ENCODE peak calls at places on chromosomes 13 and 19, in four cellular contexts. O, J, N and R are unnamed samples. For H3K27me3 and H3K4me1, the result is how much of the 10 kb centered on the place peaks cover.

GRCh38 chr13:51785592-51786424 is 18.2 kb downstream of the DHRS12 start:
- DNase-seq in O (peak), N (no peak), J (no peak), R (no peak)

GRCh38 chr19:29517412-29517811 is 8.4 kb upstream of the VSTM2B start:
- DNase-seq in J (no peak), N (no peak), O (no peak), R (no peak)

GRCh38 chr19:48479686-48480085 is 10.5 kb downstream of the CYTH2 start:
- DNase-seq in J (no peak), O (no peak), N (no peak), R (no peak)

GRCh38 chr19:11264452-11265176 is 2.3 kb upstream of the DOCK6 start:
- DNase-seq in J (no peak), O (no peak), N (peak), R (no peak)

GRCh38 chr13:23356368-23356767 is 77.1 kb downstream of the SACS start:
- DNase-seq in J (no peak), O (no peak), N (no peak), R (no peak)

GRCh38 chr19:13024126-13024957 is 29.1 kb downstream of the NFIX start:
- DNase-seq in O (peak), J (no peak), N (no peak), R (no peak)

GRCh38 chr19:46732966-46733692 is 12.7 kb upstream of the FKRP start:
- DNase-seq in N (no peak), O (peak), J (no peak), R (no peak)

GRCh38 chr19:16920816-16921529 is 32.2 kb downstream of the F2RL3 start:
- DNase-seq in O (peak), J (no peak), N (no peak), R (no peak)

GRCh38 chr19:27762933-27763332 is 1450.0 kb downstream of the UQCRFS1 start:
- DNase-seq in J (no peak), O (no peak), N (no peak), R (peak)

GRCh38 chr19:10800488-10800887 is 35.5 kb downstream of the TMED1 start:
- DNase-seq in J (no peak), N (no peak), O (peak), R (no peak)

GRCh38 chr19:33177417-33177976 is 16.6 kb upstream of the LRP3 start:
- DNase-seq in O (no peak), J (peak), N (no peak), R (peak)

GRCh38 chr19:14520543-14520942 is 2.3 kb upstream of the DNAJB1 start:
- DNase-seq in N (no peak), J (no peak), O (no peak), R (no peak)

GRCh38 chr19:9435279-9436268 is at the start of gene ZNF266:
- DNase-seq in O (peak), J (peak), N (peak), R (peak)

GRCh38 chr19:13234518-13234917 is 84.3 kb downstream of the IER2 start:
- DNase-seq in N (no peak), O (no peak), J (no peak), R (peak)

GRCh38 chr19:41967056-41967783 is 8.1 kb upstream of the RABAC1 start:
- DNase-seq in N (no peak), O (no peak), J (no peak), R (no peak)

GRCh38 chr13:41457589-41458186 is 338 bp downstream of the RGCC start:
- DNase-seq in J (no peak), O (no peak), N (no peak), R (no peak)

GRCh38 chr13:35499131-35500051 is 22.9 kb upstream of the MAB21L1 start:
- DNase-seq in J (no peak), N (no peak), O (no peak), R (no peak)

GRCh38 chr13:32426191-32426980 is 1.5 kb downstream of the N4BP2L1 start:
- DNase-seq in O (no peak), N (no peak), J (no peak), R (no peak)

GRCh38 chr13:51453308-51453958 is 597 bp upstream of the INTS6 start:
- DNase-seq in O (no peak), J (peak), N (no peak), R (no peak)

GRCh38 chr19:48926909-48927308 is 6.6 kb upstream of the DHDH start:
- DNase-seq in N (peak), O (peak), J (peak), R (peak)

GRCh38 chr13:40617801-40618356 is 48.6 kb downstream of the FOXO1 start:
- DNase-seq in N (no peak), J (no peak), O (no peak), R (no peak)

GRCh38 chr19:10533656-10534386 is 9.9 kb upstream of the ATG4D start:
- DNase-seq in J (no peak), N (no peak), O (peak), R (no peak)

GRCh38 chr19:2728783-2729387 is 7.7 kb upstream of the DIRAS1 start:
- DNase-seq in O (no peak), J (no peak), N (no peak), R (no peak)

GRCh38 chr19:7349961-7350711 is 1.4 kb downstream of the ARHGEF18 start:
- DNase-seq in O (no peak), N (no peak), J (no peak), R (peak)

GRCh38 chr13:94329754-94330551 is 149.5 kb downstream of the DCT start:
- DNase-seq in O (peak), N (no peak), J (no peak), R (peak)

GRCh38 chr19:570315-570714 is 2.1 kb upstream of the BSG start:
- DNase-seq in O (no peak), J (no peak), N (no peak), R (no peak)

GRCh38 chr13:40355126-40355719 is 311.2 kb downstream of the FOXO1 start:
- DNase-seq in O (no peak), J (no peak), N (no peak), R (no peak)

GRCh38 chr13:44128522-44128921 is 245.1 kb upstream of the SERP2 start:
- DNase-seq in J (no peak), N (no peak), O (peak), R (no peak)

GRCh38 chr13:96822900-96823299 is 171.4 kb downstream of the OXGR1 start:
- DNase-seq in O (no peak), J (no peak), N (no peak), R (no peak)
- TF ChIP-seq CTCF in O (no peak), J (no peak), N (no peak), R (peak)

DNA sequence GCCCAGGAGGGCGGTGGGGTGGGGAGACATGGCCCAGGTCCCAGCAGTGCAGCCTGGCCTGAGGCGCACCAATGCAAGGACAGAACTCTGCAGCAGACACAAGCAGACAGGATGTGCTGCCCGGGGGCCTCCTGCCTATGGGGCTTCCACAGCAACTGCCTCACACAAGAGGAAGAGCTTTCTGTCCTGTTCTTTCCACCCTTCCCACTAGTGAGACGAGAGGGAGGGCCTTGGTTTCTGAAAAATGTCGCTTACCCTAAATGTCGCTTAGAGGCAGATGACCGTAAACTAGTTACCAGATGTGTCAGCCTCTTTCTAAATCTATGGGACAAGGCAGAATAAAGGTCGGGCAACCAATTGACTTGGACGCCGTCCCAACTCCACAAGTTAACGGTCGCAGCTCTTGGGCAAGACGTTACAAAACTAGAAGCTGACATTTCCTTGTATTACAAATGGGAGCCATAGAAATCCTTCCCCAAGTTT is at the start of gene LAIR1:
- DNase-seq in O (no peak), J (no peak), N (no peak), R (peak)
- H3K27me3 ChIP-seq in O (under half), J (under half), N (under half), R (under half)

DNA sequence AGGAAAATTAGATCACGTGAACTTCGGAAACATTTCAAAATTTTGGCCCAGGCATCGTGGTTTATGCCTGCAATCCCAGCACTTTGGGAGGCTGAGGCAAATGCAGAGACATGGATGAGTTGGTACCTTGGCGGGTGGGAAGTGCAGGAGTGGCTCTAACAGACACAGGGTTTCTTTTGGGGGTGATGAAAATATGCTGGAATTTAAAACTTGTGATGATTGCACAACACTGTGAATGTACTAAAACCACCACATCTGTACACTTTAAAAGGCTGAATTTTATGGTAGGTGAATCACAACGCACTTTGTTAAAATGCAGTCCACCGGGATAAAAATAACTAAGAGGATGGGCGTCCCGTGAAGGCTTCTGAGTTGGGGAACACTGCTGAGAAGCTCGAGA is 47.2 kb downstream of the MLLT1 start:
- DNase-seq in N (no peak), O (peak), J (no peak), R (no peak)
- H3K4me1 ChIP-seq in N (half or more), O (under half), J (under half), R (under half)

GRCh38 chr13:85864963-85865530 is 65.8 kb upstream of the SLITRK6 start:
- DNase-seq in O (peak), N (no peak), J (no peak), R (no peak)
- TF ChIP-seq CTCF in O (peak), N (no peak), J (no peak), R (no peak)

GRCh38 chr19:55174425-55175116 is 5.5 kb downstream of the SYT5 start:
- DNase-seq in O (no peak), N (no peak), J (no peak), R (no peak)

GRCh38 chr19:55173717-55174409 is 6.2 kb downstream of the SYT5 start:
- DNase-seq in O (peak), N (no peak), J (no peak), R (no peak)

GRCh38 chr19:55173186-55173716 is 6.8 kb upstream of the DNAAF3 start:
- DNase-seq in N (no peak), O (no peak), J (no peak), R (no peak)

GRCh38 chr19:55176116-55176515 is 4.0 kb downstream of the SYT5 start:
- DNase-seq in N (no peak), J (no peak), O (no peak), R (no peak)

GRCh38 chr19:55175117-55175867 is 4.8 kb downstream of the SYT5 start:
- DNase-seq in O (no peak), J (no peak), N (no peak), R (no peak)
- H3K27me3 ChIP-seq in O (under half), J (under half), N (half or more), R (under half)

GRCh38 chr19:17946965-17947784 is 14.4 kb downstream of the CCDC124 start:
- DNase-seq in N (no peak), J (no peak), O (no peak), R (no peak)

GRCh38 chr19:17948967-17949930 is 16.4 kb downstream of the CCDC124 start:
- DNase-seq in O (no peak), J (no peak), N (no peak), R (no peak)

GRCh38 chr19:17948474-17948966 is 15.7 kb downstream of the CCDC124 start:
- DNase-seq in J (no peak), O (no peak), N (no peak), R (no peak)

GRCh38 chr19:17949956-17950309 is 17.0 kb upstream of the KCNN1 start:
- DNase-seq in N (no peak), O (no peak), J (no peak), R (no peak)

GRCh38 chr19:17947815-17948473 is 15.1 kb downstream of the CCDC124 start:
- DNase-seq in N (peak), O (peak), J (peak), R (peak)
- H3K4me1 ChIP-seq in N (under half), O (under half), J (under half), R (under half)

GRCh38 chr19:51127755-51128154 is 3.0 kb downstream of the SIGLEC9 start:
- DNase-seq in O (peak), N (no peak), J (no peak), R (peak)

GRCh38 chr19:51124729-51125128 is at the start of gene SIGLEC9:
- DNase-seq in J (no peak), O (no peak), N (no peak), R (no peak)

GRCh38 chr19:51128227-51128626 is 3.5 kb downstream of the SIGLEC9 start:
- DNase-seq in O (no peak), J (no peak), N (no peak), R (no peak)

GRCh38 chr19:51125421-51126075 is 842 bp downstream of the SIGLEC9 start:
- DNase-seq in O (no peak), N (no peak), J (no peak), R (no peak)

GRCh38 chr19:51127032-51127431 is 2.3 kb downstream of the SIGLEC9 start:
- DNase-seq in O (no peak), J (no peak), N (no peak), R (no peak)
- TF ChIP-seq CTCF in O (no peak), J (no peak), N (no peak), R (no peak)

GRCh38 chr13:113792236-113792770 is 33.3 kb downstream of the TMEM255B start:
- DNase-seq in O (no peak), J (no peak), N (no peak), R (no peak)
- H3K27me3 ChIP-seq in O (under half), J (under half), N (under half), R (under half)